ENCODE peak calls at places on chromosome 12, in nine cellular contexts. One of them, this sample, is unnamed.

GRCh38 chr12:115439008-115439601 is 755.1 kb upstream of the TBX3 start:
- DNase-seq in fibroblast of the aortic adventitia: no peak
- DNase-seq in C1 segment of cervical spinal cord: no peak
- DNase-seq in epithelial cell of esophagus: no peak
- DNase-seq in A549: no peak
- DNase-seq in Caki2: no peak
- DNase-seq in trophoblast cell: no peak
- DNase-seq in mesenteric fat pad: no peak
- DNase-seq in heart left ventricle: peak; percentile 40
- DNase-seq in this sample: no peak

GRCh38 chr12:3250576-3250975 is 173.4 kb downstream of the TSPAN9 start:
- DNase-seq in fibroblast of the aortic adventitia: no peak
- DNase-seq in C1 segment of cervical spinal cord: peak; percentile 15
- DNase-seq in epithelial cell of esophagus: no peak
- DNase-seq in A549: no peak
- DNase-seq in Caki2: no peak
- DNase-seq in trophoblast cell: no peak
- DNase-seq in mesenteric fat pad: no peak
- DNase-seq in heart left ventricle: peak; percentile 83
- DNase-seq in this sample: no peak

GRCh38 chr12:66803972-66804371 is 125.1 kb upstream of the GRIP1 start:
- DNase-seq in fibroblast of the aortic adventitia: no peak
- DNase-seq in C1 segment of cervical spinal cord: no peak
- DNase-seq in epithelial cell of esophagus: no peak
- DNase-seq in A549: no peak
- DNase-seq in Caki2: no peak
- DNase-seq in trophoblast cell: no peak
- DNase-seq in mesenteric fat pad: no peak
- DNase-seq in heart left ventricle: no peak
- DNase-seq in this sample: no peak

GRCh38 chr12:121110211-121110940 is 22.3 kb upstream of the P2RX7 start:
- DNase-seq in fibroblast of the aortic adventitia: peak; percentile 75
- DNase-seq in C1 segment of cervical spinal cord: peak; percentile 9
- DNase-seq in epithelial cell of esophagus: peak; percentile 65
- DNase-seq in A549: peak; percentile 54
- DNase-seq in Caki2: peak; percentile 65
- DNase-seq in trophoblast cell: peak; percentile 29
- DNase-seq in mesenteric fat pad: no peak
- DNase-seq in heart left ventricle: peak; percentile 50
- DNase-seq in this sample: peak; percentile 47

GRCh38 chr12:61301817-61302216 is 958.4 kb upstream of the USP15 start:
- DNase-seq in fibroblast of the aortic adventitia: no peak
- DNase-seq in C1 segment of cervical spinal cord: no peak
- DNase-seq in epithelial cell of esophagus: no peak
- DNase-seq in A549: no peak
- DNase-seq in Caki2: no peak
- DNase-seq in trophoblast cell: no peak
- DNase-seq in mesenteric fat pad: no peak
- DNase-seq in heart left ventricle: no peak
- DNase-seq in this sample: no peak

GRCh38 chr12:95321516-95322246 is 104.1 kb downstream of the VEZT start:
- DNase-seq in fibroblast of the aortic adventitia: no peak
- DNase-seq in C1 segment of cervical spinal cord: no peak
- DNase-seq in epithelial cell of esophagus: no peak
- DNase-seq in A549: no peak
- DNase-seq in Caki2: no peak
- DNase-seq in trophoblast cell: no peak
- DNase-seq in mesenteric fat pad: no peak
- DNase-seq in heart left ventricle: no peak
- DNase-seq in this sample: no peak

GRCh38 chr12:54007538-54008259 is 1.1 kb upstream of the HOXC8 start:
- DNase-seq in fibroblast of the aortic adventitia: no peak
- DNase-seq in C1 segment of cervical spinal cord: no peak
- DNase-seq in epithelial cell of esophagus: no peak
- DNase-seq in A549: no peak
- DNase-seq in Caki2: no peak
- DNase-seq in trophoblast cell: no peak
- DNase-seq in mesenteric fat pad: no peak
- DNase-seq in heart left ventricle: no peak
- DNase-seq in this sample: no peak

GRCh38 chr12:107411792-107412535 is 273.6 kb upstream of the PWP1 start:
- DNase-seq in fibroblast of the aortic adventitia: no peak
- DNase-seq in C1 segment of cervical spinal cord: peak; percentile 14
- DNase-seq in epithelial cell of esophagus: peak; percentile 90
- DNase-seq in A549: peak; percentile 71
- DNase-seq in Caki2: peak; percentile 74
- DNase-seq in trophoblast cell: no peak
- DNase-seq in mesenteric fat pad: no peak
- DNase-seq in heart left ventricle: no peak
- DNase-seq in this sample: no peak

GRCh38 chr12:52473738-52474137 is at the start of gene KRT6C:
- DNase-seq in fibroblast of the aortic adventitia: no peak
- DNase-seq in C1 segment of cervical spinal cord: no peak
- DNase-seq in epithelial cell of esophagus: peak; percentile 95
- DNase-seq in A549: no peak
- DNase-seq in Caki2: no peak
- DNase-seq in trophoblast cell: no peak
- DNase-seq in mesenteric fat pad: no peak
- DNase-seq in heart left ventricle: no peak
- DNase-seq in this sample: no peak

GRCh38 chr12:132324841-132325732 is 4.3 kb downstream of the GALNT9 start:
- DNase-seq in fibroblast of the aortic adventitia: no peak
- DNase-seq in C1 segment of cervical spinal cord: no peak
- DNase-seq in epithelial cell of esophagus: no peak
- DNase-seq in A549: no peak
- DNase-seq in Caki2: no peak
- DNase-seq in trophoblast cell: no peak
- DNase-seq in mesenteric fat pad: no peak
- DNase-seq in heart left ventricle: no peak
- DNase-seq in this sample: no peak

GRCh38 chr12:54385251-54385914 is 850 bp upstream of the ZNF385A start:
- DNase-seq in fibroblast of the aortic adventitia: no peak
- DNase-seq in C1 segment of cervical spinal cord: peak; percentile 61
- DNase-seq in epithelial cell of esophagus: no peak
- DNase-seq in A549: no peak
- DNase-seq in Caki2: no peak
- DNase-seq in trophoblast cell: no peak
- DNase-seq in mesenteric fat pad: no peak
- DNase-seq in heart left ventricle: no peak
- DNase-seq in this sample: no peak